ENCODE peak calls at places on chromosome 20, in five cellular contexts. Z is lower leg skin, I is HL-60, A is AG04450, K is astrocyte of the spinal cord. G is an unnamed sample.

GRCh38 chr20:18057994-18058349 is 256 bp upstream of the OVOL2 start:
- DNase-seq in I (no peak), K (no peak), Z (no peak), A (no peak), G (no peak)

GRCh38 chr20:49285233-49285668 is 7.4 kb upstream of the ZNFX1 start:
- DNase-seq in K (no peak), A (no peak), I (no peak), Z (no peak), G (no peak)

GRCh38 chr20:18079756-18080353 is 22.1 kb upstream of the OVOL2 start:
- DNase-seq in I (no peak), K (no peak), A (no peak), Z (peak; percentile 65), G (no peak)

GRCh38 chr20:48776306-48776705 is 51.5 kb downstream of the PREX1 start:
- DNase-seq in Z (no peak), A (no peak), K (peak; percentile 91), I (no peak), G (peak; percentile 94)

GRCh38 chr20:17856837-17857605 is 111.6 kb downstream of the SNX5 start:
- DNase-seq in A (no peak), K (no peak), Z (no peak), I (no peak), G (no peak)

GRCh38 chr20:12699374-12700228 is 309.2 kb upstream of the SPTLC3 start:
- DNase-seq in K (no peak), Z (no peak), I (no peak), A (no peak), G (no peak)

GRCh38 chr20:52804455-52804966 is 167.6 kb upstream of the TSHZ2 start:
- DNase-seq in A (no peak), Z (no peak), K (no peak), I (no peak), G (no peak)

GRCh38 chr20:62876826-62877728 is 15.5 kb upstream of the TCFL5 start:
- DNase-seq in I (no peak), Z (peak; percentile 94), K (no peak), A (no peak), G (peak; percentile 57)

GRCh38 chr20:51688600-51688999 is 79.6 kb downstream of the ATP9A start:
- DNase-seq in Z (no peak), I (no peak), A (no peak), K (no peak), G (no peak)

GRCh38 chr20:50580016-50580747 is 70.0 kb downstream of the PTPN1 start:
- DNase-seq in A (no peak), I (peak; percentile 20), K (peak; percentile 50), Z (peak; percentile 92), G (peak; percentile 52)

GRCh38 chr20:54069501-54069971 is 858 bp downstream of the BCAS1 start:
- DNase-seq in Z (no peak), K (no peak), A (no peak), I (no peak), G (no peak)

GRCh38 chr20:22560817-22561216 is 23.6 kb downstream of the FOXA2 start:
- DNase-seq in I (no peak), K (no peak), A (no peak), Z (no peak), G (no peak)

GRCh38 chr20:63588641-63589041 is 14.6 kb upstream of the HELZ2 start:
- DNase-seq in A (no peak), Z (no peak), K (no peak), I (no peak), G (no peak)

GRCh38 chr20:43916875-43917371 is 2.3 kb downstream of the TOX2 start:
- DNase-seq in K (peak; percentile 16), A (no peak), I (no peak), Z (no peak), G (no peak)

GRCh38 chr20:51345601-51346101 is 196.9 kb downstream of the NFATC2 start:
- DNase-seq in Z (no peak), A (no peak), I (peak; percentile 40), K (peak; percentile 80), G (peak; percentile 77)

GRCh38 chr20:37734228-37734980 is 40.6 kb downstream of the CTNNBL1 start:
- DNase-seq in K (peak; percentile 49), I (no peak), Z (no peak), A (no peak), G (peak; percentile 63)

GRCh38 chr20:60812561-60812960 is 439.5 kb upstream of the CDH4 start:
- DNase-seq in Z (no peak), K (no peak), I (no peak), A (no peak), G (no peak)

GRCh38 chr20:53838311-53838873 is 232.0 kb downstream of the BCAS1 start:
- DNase-seq in A (no peak), Z (no peak), I (no peak), K (no peak), G (no peak)

GRCh38 chr20:37823276-37823980 is 79.5 kb upstream of the VSTM2L start:
- DNase-seq in I (no peak), Z (no peak), K (no peak), A (no peak), G (peak; percentile 40)

GRCh38 chr20:10557685-10558084 is 116.1 kb downstream of the JAG1 start:
- DNase-seq in Z (no peak), A (no peak), I (no peak), K (no peak), G (no peak)

GRCh38 chr20:10559266-10559665 is 114.5 kb downstream of the JAG1 start:
- DNase-seq in A (no peak), I (no peak), Z (no peak), K (no peak), G (no peak)

GRCh38 chr20:10556519-10557083 is 117.2 kb downstream of the JAG1 start:
- DNase-seq in K (no peak), Z (no peak), A (no peak), I (no peak), G (no peak)

GRCh38 chr20:10560681-10561080 is 113.1 kb downstream of the JAG1 start:
- DNase-seq in Z (no peak), A (no peak), K (no peak), I (no peak), G (no peak)

GRCh38 chr20:10558635-10559187 is 115.1 kb downstream of the JAG1 start:
- DNase-seq in K (peak; percentile 92), Z (no peak), A (peak; percentile 93), I (no peak), G (peak; percentile 84)
- TF ChIP-seq CTCF in K (peak; percentile 25), Z (no peak), A (peak; percentile 45), I (no peak), G (peak; percentile 44)

DNA sequence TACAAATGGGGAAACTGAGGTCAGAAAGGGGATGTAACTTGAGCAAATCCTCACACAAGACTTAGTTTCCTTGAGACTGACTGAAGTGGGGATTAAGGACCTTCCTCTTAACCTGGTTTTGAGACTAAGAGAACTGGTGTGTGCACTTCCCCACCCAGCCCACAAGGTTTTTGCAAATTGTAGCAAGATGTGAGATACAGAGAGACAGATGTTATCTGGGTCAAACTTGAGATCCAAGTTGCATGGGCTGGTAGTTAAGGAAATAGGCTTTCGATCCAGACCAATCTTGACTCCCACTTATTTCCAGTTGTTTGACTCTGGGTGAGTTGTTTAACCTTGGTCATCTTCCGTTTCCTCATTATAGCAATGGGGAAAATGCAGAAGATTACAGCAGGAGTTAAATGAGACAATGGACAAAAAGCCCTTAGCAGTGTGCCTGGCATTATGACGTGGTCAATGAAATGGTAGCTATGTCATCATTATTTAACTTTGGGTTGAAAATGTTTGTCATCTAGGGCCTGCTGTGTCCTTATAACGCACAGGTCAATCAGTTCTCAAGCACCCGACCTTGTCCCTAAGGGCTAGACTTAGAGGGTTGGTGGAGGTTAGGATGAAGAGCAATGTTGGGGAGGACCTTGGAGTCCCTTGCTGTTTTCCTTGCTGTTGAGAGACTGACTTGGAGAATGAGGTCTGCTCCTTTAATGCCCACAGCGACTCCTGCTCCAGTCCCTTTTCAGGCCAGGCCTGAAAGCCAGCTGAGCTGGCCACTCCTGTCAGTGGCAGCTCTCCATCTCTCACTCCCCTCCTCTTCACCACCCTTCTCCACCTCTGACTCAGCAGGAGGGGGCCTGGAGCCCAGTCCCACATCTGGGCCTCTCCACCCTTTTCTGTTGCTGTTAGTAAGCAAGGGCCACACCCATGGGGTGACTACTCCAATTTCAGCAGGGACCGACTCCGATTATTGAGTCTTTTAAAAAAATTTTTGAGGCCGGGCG is 1.9 kb downstream of the SNX21 start:
- DNase-seq in I (no peak), A (no peak), Z (peak; percentile 95), K (peak; percentile 28), G (peak; percentile 90)
- H3K4me3 ChIP-seq in I (no peak overlapping the region), A (peak overlapping the region; percentile 83), Z (no peak overlapping the region), K (no peak overlapping the region), G (peak overlapping the region; percentile 89)

GRCh38 chr20:36543187-36544133 is 2.1 kb downstream of the MYL9 start:
- DNase-seq in Z (peak; percentile 96), I (no peak), A (no peak), K (peak; percentile 68), G (peak; percentile 84)

GRCh38 chr20:36542516-36543186 is 1.3 kb downstream of the MYL9 start:
- DNase-seq in Z (no peak), A (no peak), K (no peak), I (no peak), G (no peak)

GRCh38 chr20:36541227-36542018 is at the start of gene MYL9:
- DNase-seq in A (peak; percentile 39), K (peak; percentile 73), I (no peak), Z (peak; percentile 96), G (peak; percentile 81)

GRCh38 chr20:36540551-36541211 is 638 bp upstream of the MYL9 start:
- DNase-seq in I (no peak), Z (no peak), A (no peak), K (no peak), G (no peak)

GRCh38 chr20:36542019-36542488 is 735 bp downstream of the MYL9 start:
- DNase-seq in K (no peak), Z (no peak), I (no peak), A (no peak), G (peak; percentile 67)
- TF ChIP-seq CTCF in K (peak; percentile 62), Z (no peak), I (no peak), A (peak; percentile 77), G (peak; percentile 72)

GRCh38 chr20:47501117-47501482 is 587 bp upstream of the NCOA3 start:
- DNase-seq in I (no peak), K (no peak), A (no peak), Z (no peak), G (peak; percentile 35)
- H3K4me3 ChIP-seq in I (peak overlapping the region; percentile 97), K (peak overlapping the region; percentile 93), A (peak overlapping the region; percentile 78), Z (no peak overlapping the region), G (peak overlapping the region; percentile 71)

GRCh38 chr20:4470375-4470774 is 251.3 kb upstream of the PRND start:
- DNase-seq in A (peak; percentile 71), Z (no peak), I (no peak), K (peak; percentile 68), G (peak; percentile 96)
- TF ChIP-seq CTCF in A (peak; percentile 45), Z (no peak), I (no peak), K (no peak), G (no peak)

DNA sequence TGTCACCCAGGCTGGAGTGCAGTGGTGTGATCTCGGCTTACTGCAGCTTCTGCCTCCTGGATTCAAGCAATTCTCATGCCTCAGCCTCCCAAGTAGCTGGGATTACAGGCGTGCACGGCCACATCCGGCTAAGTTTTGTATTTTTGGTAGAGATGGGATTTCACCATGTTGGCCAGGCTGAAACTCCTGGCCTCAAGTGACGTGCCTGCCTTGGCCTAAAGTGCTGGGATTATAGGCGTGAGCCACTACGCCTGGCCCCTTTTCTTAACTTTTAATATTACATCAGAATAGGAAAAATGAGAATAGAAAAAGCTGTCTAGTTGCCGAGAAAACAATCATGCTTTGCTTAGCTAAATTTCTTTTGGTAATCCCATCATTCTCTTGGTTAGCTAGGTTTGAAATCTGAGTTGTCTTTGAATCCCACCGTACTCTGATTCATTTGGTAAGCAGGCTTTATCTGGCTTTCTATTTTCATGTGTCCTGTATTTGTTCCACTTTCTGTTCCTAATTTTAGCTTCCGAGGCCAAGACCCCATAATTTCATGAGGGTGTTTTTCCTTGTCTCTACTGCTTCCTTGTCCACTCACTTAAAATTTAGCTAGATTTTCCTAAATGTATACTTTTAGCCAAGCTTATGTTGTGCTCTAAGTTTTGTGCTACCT is 83.5 kb downstream of the NCOA3 start:
- DNase-seq in K (no peak), Z (no peak), I (no peak), A (no peak), G (no peak)
- H3K4me3 ChIP-seq in K (no peak overlapping the region), Z (no peak overlapping the region), I (no peak overlapping the region), A (no peak overlapping the region), G (no peak overlapping the region)